ENCODE peak calls at places on chromosomes 1 and 21, in eight cellular contexts. I, L, A, W, T, K, N and Y are unnamed samples.

GRCh38 chr1:153532161-153532560 is 3.6 kb downstream of the S100A6 start:
- DNase-seq in I (no peak), L (no peak), A (no peak), W (peak), T (no peak), K (no peak), N (no peak), Y (no peak)

GRCh38 chr1:5508669-5509330 is 483.4 kb downstream of the NPHP4 start:
- DNase-seq in I (no peak), L (no peak), A (no peak), W (no peak), T (no peak), K (no peak), N (no peak), Y (no peak)

GRCh38 chr1:198291036-198291435 is 134.2 kb downstream of the NEK7 start:
- DNase-seq in I (no peak), L (no peak), A (no peak), W (no peak), T (no peak), K (no peak), N (no peak), Y (no peak)

GRCh38 chr21:42414553-42414927 is 10.8 kb downstream of the UBASH3A start:
- DNase-seq in I (no peak), L (no peak), A (no peak), W (no peak), T (no peak), K (no peak), N (no peak), Y (no peak)

GRCh38 chr1:44676484-44677200 is 2.1 kb downstream of the ARMH1 start:
- DNase-seq in I (peak), L (peak), A (peak), W (peak), T (no peak), K (no peak), N (no peak), Y (no peak)

GRCh38 chr1:33153650-33154049 is 28.2 kb downstream of the TRIM62 start:
- DNase-seq in I (no peak), L (peak), A (no peak), W (no peak), T (no peak), K (no peak), N (no peak), Y (no peak)

GRCh38 chr1:156114101-156114918 is at the start of gene LMNA:
- DNase-seq in I (peak), L (peak), A (peak), W (peak), T (peak), K (peak), N (peak), Y (peak)

GRCh38 chr21:41411449-41412089 is 14.5 kb upstream of the MX1 start:
- DNase-seq in I (no peak), L (peak), A (no peak), W (peak), T (no peak), K (no peak), N (peak), Y (no peak)

GRCh38 chr1:223609066-223609465 is 56.4 kb downstream of the CAPN8 start:
- DNase-seq in I (no peak), L (no peak), A (no peak), W (no peak), T (no peak), K (no peak), N (no peak), Y (no peak)

GRCh38 chr1:33048426-33048825 is 11.7 kb upstream of the AK2 start:
- DNase-seq in I (no peak), L (no peak), A (no peak), W (no peak), T (no peak), K (no peak), N (no peak), Y (no peak)

GRCh38 chr1:89887270-89887669 is 66.4 kb downstream of the LRRC8D start:
- DNase-seq in I (peak), L (peak), A (no peak), W (no peak), T (no peak), K (no peak), N (no peak), Y (no peak)

GRCh38 chr1:93728480-93729131 is 47.0 kb upstream of the BCAR3 start:
- DNase-seq in I (no peak), L (no peak), A (no peak), W (no peak), T (no peak), K (no peak), N (no peak), Y (no peak)

GRCh38 chr1:85445906-85446305 is 19.1 kb downstream of the DDAH1 start:
- DNase-seq in I (peak), L (peak), A (no peak), W (no peak), T (no peak), K (no peak), N (no peak), Y (no peak)

GRCh38 chr21:33550772-33551660 is 8.2 kb downstream of the SON start:
- DNase-seq in I (no peak), L (no peak), A (no peak), W (no peak), T (no peak), K (no peak), N (no peak), Y (no peak)

GRCh38 chr1:55131801-55132200 is 83.4 kb downstream of the USP24 start:
- DNase-seq in I (peak), L (peak), A (no peak), W (peak), T (no peak), K (no peak), N (no peak), Y (no peak)

GRCh38 chr1:18901952-18902522 is 318 bp downstream of the ALDH4A1 start:
- DNase-seq in I (peak), L (no peak), A (no peak), W (no peak), T (no peak), K (no peak), N (no peak), Y (no peak)

GRCh38 chr1:109113787-109114568 is at the start of gene ELAPOR1:
- DNase-seq in I (peak), L (peak), A (no peak), W (no peak), T (peak), K (no peak), N (peak), Y (peak)

GRCh38 chr1:32907435-32907834 is 6.2 kb upstream of the TMEM54 start:
- DNase-seq in I (peak), L (peak), A (no peak), W (peak), T (no peak), K (no peak), N (no peak), Y (no peak)

GRCh38 chr1:99766378-99766800 is at the start of gene FRRS1:
- DNase-seq in I (peak), L (peak), A (peak), W (peak), T (peak), K (no peak), N (peak), Y (peak)

GRCh38 chr1:145906954-145907755 is 2.7 kb downstream of the ITGA10 start:
- DNase-seq in I (no peak), L (peak), A (no peak), W (no peak), T (no peak), K (no peak), N (no peak), Y (no peak)

GRCh38 chr1:55650449-55650848 is 435.3 kb upstream of the USP24 start:
- DNase-seq in I (peak), L (no peak), A (no peak), W (no peak), T (no peak), K (no peak), N (no peak), Y (no peak)

GRCh38 chr1:197737916-197738315 is 37.4 kb downstream of the DENND1B start:
- DNase-seq in I (no peak), L (no peak), A (no peak), W (no peak), T (no peak), K (no peak), N (peak), Y (peak)

GRCh38 chr1:33000427-33001026 is 35.9 kb upstream of the RNF19B start:
- DNase-seq in I (no peak), L (no peak), A (no peak), W (no peak), T (no peak), K (no peak), N (no peak), Y (no peak)

GRCh38 chr1:66925944-66926343 is 1.2 kb downstream of the MIER1 start:
- DNase-seq in I (no peak), L (peak), A (no peak), W (no peak), T (peak), K (no peak), N (no peak), Y (peak)

GRCh38 chr1:9161963-9162362 is 33.1 kb upstream of the GPR157 start:
- DNase-seq in I (no peak), L (no peak), A (no peak), W (no peak), T (no peak), K (no peak), N (no peak), Y (no peak)

GRCh38 chr1:236066054-236066453 is 1.2 kb upstream of the NID1 start:
- DNase-seq in I (no peak), L (peak), A (no peak), W (no peak), T (no peak), K (no peak), N (no peak), Y (no peak)

GRCh38 chr1:183954496-183954895 is 83.0 kb downstream of the COLGALT2 start:
- DNase-seq in I (no peak), L (no peak), A (no peak), W (no peak), T (no peak), K (no peak), N (no peak), Y (no peak)

GRCh38 chr1:204598319-204598969 is 82.2 kb downstream of the MDM4 start:
- DNase-seq in I (no peak), L (no peak), A (no peak), W (no peak), T (no peak), K (no peak), N (no peak), Y (no peak)

GRCh38 chr1:56330400-56331026 is 248.8 kb downstream of the PLPP3 start:
- DNase-seq in I (peak), L (peak), A (no peak), W (peak), T (peak), K (no peak), N (no peak), Y (no peak)

GRCh38 chr1:232868793-232869491 is 63.7 kb downstream of the MAP10 start:
- DNase-seq in I (peak), L (peak), A (peak), W (peak), T (no peak), K (no peak), N (peak), Y (no peak)

GRCh38 chr21:43278766-43279577 is 110.2 kb downstream of the CRYAA start:
- DNase-seq in I (no peak), L (no peak), A (no peak), W (no peak), T (no peak), K (no peak), N (no peak), Y (no peak)

GRCh38 chr1:162663086-162663485 is 30.8 kb downstream of the DDR2 start:
- DNase-seq in I (peak), L (peak), A (no peak), W (peak), T (no peak), K (no peak), N (no peak), Y (no peak)

GRCh38 chr1:15526021-15526489 is 593 bp upstream of the DNAJC16 start:
- DNase-seq in I (no peak), L (no peak), A (no peak), W (no peak), T (no peak), K (no peak), N (no peak), Y (peak)

GRCh38 chr1:6472391-6472790 is 6.4 kb upstream of the TNFRSF25 start:
- DNase-seq in I (no peak), L (no peak), A (no peak), W (no peak), T (no peak), K (no peak), N (no peak), Y (no peak)

GRCh38 chr1:99749948-99750347 is 16.5 kb downstream of the FRRS1 start:
- DNase-seq in I (no peak), L (no peak), A (no peak), W (no peak), T (no peak), K (no peak), N (no peak), Y (no peak)

GRCh38 chr1:32398401-32398800 is 4.2 kb upstream of the BSDC1 start:
- DNase-seq in I (peak), L (no peak), A (no peak), W (peak), T (no peak), K (no peak), N (no peak), Y (no peak)

GRCh38 chr1:77271851-77272250 is 10.0 kb upstream of the AK5 start:
- DNase-seq in I (peak), L (peak), A (no peak), W (peak), T (no peak), K (no peak), N (no peak), Y (no peak)

GRCh38 chr1:210448293-210448892 is 119.7 kb downstream of the HHAT start:
- DNase-seq in I (peak), L (peak), A (peak), W (peak), T (peak), K (no peak), N (peak), Y (peak)

GRCh38 chr1:15244813-15245212 is 2.2 kb upstream of the FHAD1 start:
- DNase-seq in I (no peak), L (no peak), A (no peak), W (no peak), T (no peak), K (no peak), N (no peak), Y (no peak)